ENCODE peak calls at places on chromosomes 16 and 17, in six cellular contexts. G, U, N, Z, A and X are unnamed samples.

GRCh38 chr16:47574091-47575054 is 113.2 kb downstream of the PHKB start:
- DNase-seq in G (no peak), U (peak; percentile 81), N (no peak), Z (no peak), A (no peak), X (no peak)

GRCh38 chr17:66965801-66966528 is 1.5 kb downstream of the CACNG4 start:
- DNase-seq in G (peak; percentile 20), U (no peak), N (no peak), Z (no peak), A (peak; percentile 60), X (no peak)

GRCh38 chr16:74216319-74216718 is 80.3 kb upstream of the PSMD7 start:
- DNase-seq in G (no peak), U (no peak), N (no peak), Z (no peak), A (no peak), X (no peak)

GRCh38 chr17:64682261-64683181 is 20.4 kb upstream of the SMURF2 start:
- DNase-seq in G (no peak), U (peak; percentile 92), N (no peak), Z (no peak), A (no peak), X (no peak)

GRCh38 chr17:36475346-36475970 is 11.0 kb upstream of the ZNHIT3 start:
- DNase-seq in G (no peak), U (no peak), N (no peak), Z (no peak), A (no peak), X (no peak)

GRCh38 chr16:17334096-17334495 is 136.7 kb downstream of the XYLT1 start:
- DNase-seq in G (no peak), U (no peak), N (no peak), Z (peak; percentile 80), A (no peak), X (no peak)

GRCh38 chr16:3174618-3175148 is 13.3 kb upstream of the OR1F1 start:
- DNase-seq in G (no peak), U (no peak), N (no peak), Z (no peak), A (no peak), X (no peak)

GRCh38 chr17:51647873-51648272 is 387.5 kb downstream of the UTP18 start:
- DNase-seq in G (no peak), U (no peak), N (no peak), Z (no peak), A (no peak), X (no peak)

GRCh38 chr17:40936976-40937375 is 470 bp downstream of the KRT23 start:
- DNase-seq in G (no peak), U (no peak), N (no peak), Z (no peak), A (no peak), X (peak; percentile 19)

DNA sequence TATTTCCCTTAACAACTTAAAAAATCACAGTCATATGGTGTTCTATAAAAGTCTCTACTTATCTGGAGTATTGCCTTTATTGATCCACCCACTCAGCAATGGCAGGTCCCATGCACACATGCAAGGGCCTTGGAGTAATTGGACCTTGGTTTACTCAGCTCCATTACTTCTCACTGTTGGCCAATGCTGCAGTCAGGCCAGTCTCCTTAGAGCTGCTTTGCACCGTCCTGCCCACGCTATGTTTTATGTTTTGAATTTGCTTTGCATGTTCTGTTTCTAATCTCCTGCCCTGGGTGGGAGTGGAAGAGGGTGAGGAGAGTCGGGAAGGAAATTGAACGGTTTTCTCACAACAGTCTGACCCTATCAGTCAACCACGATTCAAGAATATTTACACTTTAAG is 23.6 kb downstream of the ARHGAP44 start:
- DNase-seq in G (no peak), U (no peak), N (no peak), Z (no peak), A (no peak), X (no peak)
- H3K4me3 ChIP-seq in G (no peak overlapping the region), U (no peak overlapping the region), N (no peak overlapping the region), Z (no peak overlapping the region), A (no peak overlapping the region), X (no peak overlapping the region)

GRCh38 chr17:77634710-77635109 is 323.8 kb upstream of the TNRC6C start:
- DNase-seq in G (no peak), U (no peak), N (no peak), Z (no peak), A (no peak), X (no peak)
- TF ChIP-seq CTCF in G (no peak), U (no peak), N (no peak), Z (no peak), A (no peak), X (no peak)

DNA sequence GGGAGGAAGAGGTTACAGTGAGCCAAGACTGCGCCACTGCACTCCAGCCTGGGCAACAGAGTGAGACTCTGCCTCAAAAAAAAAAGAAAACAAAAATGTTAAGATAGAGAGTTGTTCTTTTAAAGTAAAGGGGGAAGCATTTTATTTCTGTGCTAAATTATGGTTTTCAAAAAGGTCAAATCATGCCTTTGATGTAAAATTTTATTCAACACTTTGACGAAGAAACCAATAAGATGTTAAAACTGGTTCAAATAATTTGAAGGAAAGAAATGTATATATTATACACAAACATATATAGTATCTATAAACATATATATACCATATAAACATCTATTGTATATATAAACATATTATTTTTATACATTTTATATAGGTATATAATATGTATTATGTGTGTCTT is 43.4 kb upstream of the RPH3AL start:
- DNase-seq in G (no peak), U (no peak), N (no peak), Z (no peak), A (no peak), X (no peak)
- H3K27me3 ChIP-seq in G (no peaks in the 10 kb centered on the region), U (peaks cover 23% of the 10 kb centered on the region), N (no peaks in the 10 kb centered on the region), Z (no peaks in the 10 kb centered on the region), A (no peaks in the 10 kb centered on the region), X (no peaks in the 10 kb centered on the region)

GRCh38 chr17:57615836-57616235 is 129.3 kb downstream of the CCDC182 start:
- DNase-seq in G (no peak), U (no peak), N (no peak), Z (no peak), A (no peak), X (no peak)
- H3K4me3 ChIP-seq in G (no peak overlapping the region), U (no peak overlapping the region), N (no peak overlapping the region), Z (no peak overlapping the region), A (no peak overlapping the region), X (no peak overlapping the region)

GRCh38 chr16:67163164-67163902 is 1.2 kb upstream of the HSF4 start:
- DNase-seq in G (peak; percentile 45), U (no peak), N (no peak), Z (peak; percentile 86), A (peak; percentile 73), X (peak; percentile 56)
- TF ChIP-seq CTCF in G (no peak), U (no peak), N (no peak), Z (no peak), A (no peak), X (no peak)

GRCh38 chr16:7482028-7482427 is 149.4 kb downstream of the RBFOX1 start:
- DNase-seq in G (no peak), U (no peak), N (no peak), Z (no peak), A (no peak), X (no peak)
- H3K27me3 ChIP-seq in G (no peaks in the 10 kb centered on the region), U (peaks cover 47% of the 10 kb centered on the region), N (no peaks in the 10 kb centered on the region), Z (no peaks in the 10 kb centered on the region), A (no peaks in the 10 kb centered on the region), X (no peaks in the 10 kb centered on the region)

DNA sequence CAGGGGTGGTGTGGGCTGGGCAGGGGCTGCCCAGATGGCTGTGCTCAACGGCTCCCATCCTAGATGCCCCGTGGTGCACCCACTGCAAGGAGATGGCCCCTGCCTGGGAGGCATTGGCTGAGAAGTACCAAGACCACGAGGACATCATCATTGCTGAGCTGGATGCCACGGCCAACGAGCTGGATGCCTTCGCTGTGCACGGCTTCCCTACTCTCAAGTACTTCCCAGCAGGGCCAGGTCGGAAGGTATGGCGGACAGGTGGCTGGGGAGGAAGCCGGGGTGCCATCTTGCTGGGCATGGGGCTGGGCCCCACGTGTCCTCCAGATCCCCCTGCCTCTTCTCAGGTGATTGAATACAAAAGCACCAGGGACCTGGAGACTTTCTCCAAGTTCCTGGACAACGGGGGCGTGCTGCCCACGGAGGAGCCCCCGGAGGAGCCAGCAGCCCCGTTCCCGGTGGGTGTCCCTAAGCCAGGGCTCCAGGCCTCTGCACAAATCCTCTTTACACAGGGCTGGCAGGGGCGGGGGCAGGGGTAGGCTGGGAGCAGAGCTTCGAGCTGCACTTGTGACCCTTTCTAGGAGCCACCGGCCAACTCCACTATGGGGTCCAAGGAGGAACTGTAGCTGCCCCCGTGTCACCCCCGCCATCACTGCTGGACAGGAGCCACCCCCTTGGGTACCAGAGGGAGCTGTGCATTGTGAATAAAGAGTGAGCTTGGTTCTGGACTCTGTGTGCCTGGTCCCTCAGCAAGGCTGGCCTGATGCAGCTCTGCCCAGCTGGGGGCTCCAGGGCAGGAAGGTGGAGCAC is 3.7 kb downstream of the PDIA2 start:
- DNase-seq in G (no peak), U (no peak), N (no peak), Z (no peak), A (no peak), X (no peak)
- H3K4me3 ChIP-seq in G (no peak overlapping the region), U (no peak overlapping the region), N (no peak overlapping the region), Z (no peak overlapping the region), A (no peak overlapping the region), X (no peak overlapping the region)